ENCODE peak calls at places on chromosomes 1 and 21, in six cellular contexts. I is CD8-positive, alpha-beta T cell; R is HFFc6; A is MCF 10A; L is PC-3; E is osteocyte. N is an unnamed sample.

GRCh38 chr1:187336769-187337168 is 508.0 kb downstream of the PLA2G4A start:
- DNase-seq in I (no peak), R (no peak), A (no peak), L (no peak), E (no peak), N (no peak)

GRCh38 chr1:46616277-46617107 is at the start of gene MOB3C:
- DNase-seq in I (peak; percentile 75), R (peak; percentile 67), A (peak; percentile 77), L (peak; percentile 71), E (peak; percentile 88), N (no peak)

GRCh38 chr1:60949154-60949825 is 133.1 kb upstream of the NFIA start:
- DNase-seq in I (no peak), R (no peak), A (no peak), L (no peak), E (no peak), N (peak; percentile 56)

GRCh38 chr1:34987018-34987417 is 1.9 kb upstream of the TMEM35B start:
- DNase-seq in I (no peak), R (peak; percentile 53), A (no peak), L (peak; percentile 70), E (no peak), N (no peak)

GRCh38 chr1:241551759-241552638 is 19.8 kb downstream of the KMO start:
- DNase-seq in I (peak; percentile 29), R (no peak), A (no peak), L (no peak), E (no peak), N (no peak)

GRCh38 chr1:240254006-240254405 is 162.3 kb downstream of the FMN2 start:
- DNase-seq in I (no peak), R (no peak), A (no peak), L (no peak), E (no peak), N (no peak)

GRCh38 chr21:36807421-36808004 is 108.6 kb downstream of the SIM2 start:
- DNase-seq in I (no peak), R (no peak), A (no peak), L (no peak), E (no peak), N (no peak)

GRCh38 chr1:166457700-166458099 is 290.9 kb upstream of the FAM78B start:
- DNase-seq in I (no peak), R (no peak), A (no peak), L (no peak), E (no peak), N (no peak)

GRCh38 chr1:1754051-1754815 is 24.0 kb downstream of the NADK start:
- DNase-seq in I (no peak), R (no peak), A (no peak), L (no peak), E (no peak), N (no peak)

GRCh38 chr1:204714861-204715511 is 29.4 kb upstream of the LRRN2 start:
- DNase-seq in I (no peak), R (no peak), A (no peak), L (no peak), E (no peak), N (no peak)

GRCh38 chr1:204894606-204895005 is 23.9 kb downstream of the NFASC start:
- DNase-seq in I (no peak), R (no peak), A (peak; percentile 43), L (no peak), E (no peak), N (no peak)

GRCh38 chr1:212684076-212684475 is 15.6 kb downstream of the BATF3 start:
- DNase-seq in I (no peak), R (no peak), A (no peak), L (no peak), E (peak; percentile 17), N (no peak)

GRCh38 chr1:240234477-240235225 is 143.0 kb downstream of the FMN2 start:
- DNase-seq in I (no peak), R (peak; percentile 80), A (peak; percentile 42), L (peak; percentile 73), E (no peak), N (peak; percentile 53)

GRCh38 chr1:30748699-30749401 is 8.7 kb downstream of the LAPTM5 start:
- DNase-seq in I (no peak), R (no peak), A (peak; percentile 20), L (no peak), E (no peak), N (no peak)

GRCh38 chr1:18560692-18561091 is 70.0 kb upstream of the PAX7 start:
- DNase-seq in I (no peak), R (no peak), A (peak; percentile 17), L (no peak), E (no peak), N (no peak)

GRCh38 chr1:173757666-173758065 is 42.9 kb downstream of the KLHL20 start:
- DNase-seq in I (no peak), R (no peak), A (no peak), L (no peak), E (no peak), N (no peak)

GRCh38 chr1:182080955-182081582 is 19.6 kb upstream of the ZNF648 start:
- DNase-seq in I (no peak), R (peak; percentile 29), A (peak; percentile 59), L (peak; percentile 51), E (peak; percentile 32), N (no peak)

GRCh38 chr1:48790397-48790796 is 13.7 kb upstream of the BEND5 start:
- DNase-seq in I (no peak), R (no peak), A (no peak), L (no peak), E (no peak), N (no peak)

GRCh38 chr1:42767510-42767924 is 468 bp downstream of the C1orf50 start:
- DNase-seq in I (no peak), R (no peak), A (no peak), L (peak; percentile 15), E (no peak), N (no peak)

GRCh38 chr1:58818075-58818474 is 34.2 kb upstream of the JUN start:
- DNase-seq in I (no peak), R (peak; percentile 87), A (peak; percentile 88), L (peak; percentile 94), E (no peak), N (peak; percentile 65)

GRCh38 chr1:167762061-167762746 is 40.4 kb downstream of the MPZL1 start:
- DNase-seq in I (no peak), R (no peak), A (no peak), L (no peak), E (no peak), N (no peak)

GRCh38 chr1:51978099-51978498 is 12.4 kb downstream of the RAB3B start:
- DNase-seq in I (no peak), R (no peak), A (no peak), L (no peak), E (no peak), N (no peak)

GRCh38 chr1:29236993-29237905 is 927 bp downstream of the PTPRU start:
- DNase-seq in I (no peak), R (peak; percentile 25), A (peak; percentile 41), L (peak; percentile 31), E (no peak), N (no peak)

GRCh38 chr1:241012708-241013340 is 344.2 kb downstream of the RGS7 start:
- DNase-seq in I (no peak), R (no peak), A (no peak), L (no peak), E (no peak), N (no peak)

GRCh38 chr1:2514863-2515762 is 11.3 kb downstream of the PANK4 start:
- DNase-seq in I (no peak), R (no peak), A (no peak), L (no peak), E (no peak), N (no peak)

GRCh38 chr1:59560807-59561450 is 253.8 kb upstream of the HOOK1 start:
- DNase-seq in I (no peak), R (no peak), A (no peak), L (no peak), E (no peak), N (no peak)

GRCh38 chr1:30088594-30089556 is 634.5 kb downstream of the MATN1 start:
- DNase-seq in I (no peak), R (no peak), A (peak; percentile 36), L (no peak), E (no peak), N (no peak)

GRCh38 chr1:53190210-53190611 is 6.4 kb upstream of the CPT2 start:
- DNase-seq in I (no peak), R (no peak), A (no peak), L (no peak), E (no peak), N (no peak)
- TF ChIP-seq CTCF in I (no peak), R (no peak), A (no peak), L (no peak), E (peak; percentile 20), N (no peak)

GRCh38 chr1:5514519-5515183 is 477.6 kb downstream of the NPHP4 start:
- DNase-seq in I (peak; percentile 75), R (peak; percentile 27), A (peak; percentile 53), L (peak; percentile 73), E (no peak), N (no peak)
- TF ChIP-seq CTCF in I (peak; percentile 100), R (peak; percentile 100), A (peak; percentile 98), L (peak; percentile 100), E (peak; percentile 94), N (peak; percentile 99)

DNA sequence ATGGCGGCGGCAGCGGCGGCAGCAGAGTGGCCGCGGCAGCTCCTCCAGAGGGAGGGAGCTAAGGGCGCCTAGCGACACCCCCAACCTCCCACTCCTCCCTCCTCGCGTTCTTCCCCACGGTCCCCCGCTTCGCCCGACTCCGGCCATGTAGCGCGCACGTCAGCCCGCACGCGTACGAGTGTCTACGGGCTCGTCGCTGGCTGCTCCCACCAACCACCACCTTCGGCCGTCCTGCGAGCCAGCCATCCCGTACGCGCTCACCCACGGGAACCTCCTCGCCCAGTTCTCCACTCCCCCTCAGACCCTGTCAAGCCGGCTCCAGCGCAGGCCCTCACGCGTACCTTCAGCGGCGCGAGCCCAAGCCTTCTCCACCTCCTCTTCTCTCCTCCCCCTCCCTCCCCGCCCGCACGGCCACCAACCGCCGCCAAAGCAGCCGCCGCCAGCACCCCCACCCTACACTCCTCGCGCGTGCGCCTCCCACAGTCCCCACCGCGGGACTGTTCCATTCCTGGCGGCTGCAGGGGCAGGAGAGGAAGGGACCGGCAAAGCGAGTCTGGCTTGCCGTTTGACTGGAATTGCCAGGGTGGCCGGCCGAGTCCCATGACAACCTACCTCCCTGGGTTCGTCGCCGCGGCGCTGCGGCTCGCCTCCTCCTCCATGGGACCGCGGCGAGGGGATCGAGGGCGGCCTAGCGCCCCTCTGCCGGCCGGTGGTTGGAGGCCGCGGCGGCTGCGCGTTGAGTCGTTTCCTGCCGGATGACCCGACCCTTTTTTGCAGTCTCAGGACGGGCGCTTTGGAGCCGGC is at the start of the genes DAP3 and YY1AP1:
- DNase-seq in I (peak; percentile 91), R (peak; percentile 76), A (peak; percentile 95), L (peak; percentile 91), E (peak; percentile 95), N (peak; percentile 47)
- TF ChIP-seq CTCF in I (no peak), R (peak; percentile 67), A (no peak), L (no peak), E (no peak), N (no peak)

DNA sequence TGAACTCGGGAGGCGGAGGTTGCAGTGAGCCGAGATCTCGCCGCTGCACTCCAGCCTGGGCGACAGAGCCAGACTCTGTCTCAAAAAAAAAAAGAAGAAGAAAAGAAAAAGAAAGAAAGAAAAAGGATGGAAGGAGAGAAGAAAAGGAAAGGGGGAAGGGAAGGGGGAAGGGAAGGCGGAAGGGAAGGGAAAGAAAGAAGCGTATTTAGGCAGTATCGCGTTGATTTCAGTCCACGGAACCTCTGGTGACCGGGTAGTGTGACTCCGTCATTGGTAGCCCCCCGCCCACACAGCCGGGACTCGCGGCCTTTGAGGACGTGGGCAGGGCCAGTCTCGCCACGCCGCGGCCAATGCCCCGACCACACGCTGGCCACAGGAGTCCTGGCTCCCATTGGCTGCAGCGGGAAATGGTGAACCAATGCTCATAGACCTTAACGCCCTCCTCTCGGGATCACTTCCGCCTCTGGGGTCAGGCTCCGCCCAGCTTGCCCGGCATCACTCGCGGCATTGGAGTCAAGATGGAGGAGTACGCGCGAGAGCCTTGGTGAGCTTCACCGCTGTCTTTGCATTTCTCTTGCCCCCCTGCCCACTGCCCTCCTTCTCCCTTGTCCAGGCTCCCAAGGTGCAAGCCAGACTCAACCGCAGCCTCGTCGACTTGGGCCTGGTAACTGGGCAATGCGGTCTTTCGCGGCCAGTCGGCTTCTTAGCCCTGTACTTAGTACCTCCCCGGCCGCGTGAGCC is at the start of gene TIMM17A:
- DNase-seq in I (peak; percentile 94), R (peak; percentile 99), A (peak; percentile 100), L (peak; percentile 92), E (peak; percentile 99), N (peak; percentile 96)
- TF ChIP-seq CTCF in I (no peak), R (no peak), A (no peak), L (no peak), E (no peak), N (no peak)

N was measured in HFF-Myc.